ENCODE peak calls at places on chromosomes 4 and X, in seven cellular contexts. C is fibroblast of pulmonary artery, B is omental fat pad, L is upper lobe of right lung, H is HFF-Myc, Z is SK-N-SH, W is endodermal cell. E is an unnamed sample.

GRCh38 chr4:156830356-156830755 is 141.2 kb downstream of the PDGFC start:
- DNase-seq in C (peak; percentile 17), B (no peak), L (no peak), H (peak; percentile 15), Z (no peak), W (no peak), E (no peak)

GRCh38 chr4:139933104-139933503 is 220.9 kb downstream of the MAML3 start:
- DNase-seq in C (no peak), B (no peak), L (no peak), H (no peak), Z (no peak), W (no peak), E (no peak)

GRCh38 chr4:100811046-100811445 is 293.2 kb upstream of the EMCN start:
- DNase-seq in C (no peak), B (no peak), L (no peak), H (no peak), Z (no peak), W (no peak), E (no peak)

GRCh38 chr4:67054901-67055300 is 490.4 kb downstream of the CENPC start:
- DNase-seq in C (no peak), B (no peak), L (no peak), H (no peak), Z (no peak), W (no peak), E (no peak)

GRCh38 chr4:1196421-1197183 is 24.2 kb upstream of the SPON2 start:
- DNase-seq in C (no peak), B (peak; percentile 20), L (no peak), H (no peak), Z (peak; percentile 37), W (peak; percentile 40), E (no peak)

GRCh38 chr4:79273918-79274317 is 51.9 kb downstream of the NAA11 start:
- DNase-seq in C (no peak), B (no peak), L (no peak), H (no peak), Z (peak; percentile 61), W (no peak), E (no peak)

GRCh38 chrX:37867509-37868153 is 20.3 kb upstream of the DYNLT3 start:
- DNase-seq in C (no peak), B (no peak), L (no peak), H (no peak), Z (no peak), W (no peak), E (no peak)

GRCh38 chrX:153539171-153539978 is 21.9 kb downstream of the ATP2B3 start:
- DNase-seq in C (peak; percentile 67), B (peak; percentile 28), L (peak; percentile 80), H (peak; percentile 16), Z (peak; percentile 88), W (peak; percentile 90), E (peak; percentile 64)

GRCh38 chrX:16496175-16496574 is 153.8 kb upstream of the S100G start:
- DNase-seq in C (no peak), B (no peak), L (no peak), H (no peak), Z (no peak), W (no peak), E (no peak)

GRCh38 chr4:6659897-6660296 is 19.4 kb downstream of the MRFAP1 start:
- DNase-seq in C (no peak), B (no peak), L (no peak), H (no peak), Z (no peak), W (no peak), E (no peak)

GRCh38 chrX:139203681-139204575 is 326.6 kb upstream of the F9 start:
- DNase-seq in C (no peak), B (no peak), L (peak; percentile 58), H (no peak), Z (peak; percentile 33), W (peak; percentile 70), E (peak; percentile 41)

GRCh38 chr4:54942735-54943134 is 182.7 kb downstream of the KDR start:
- DNase-seq in C (peak; percentile 33), B (no peak), L (no peak), H (no peak), Z (no peak), W (no peak), E (no peak)

GRCh38 chr4:87838207-87838606 is 5.4 kb downstream of the MEPE start:
- DNase-seq in C (peak; percentile 24), B (no peak), L (no peak), H (no peak), Z (no peak), W (no peak), E (no peak)

GRCh38 chr4:36823199-36823967 is 421.2 kb upstream of the NWD2 start:
- DNase-seq in C (no peak), B (no peak), L (no peak), H (no peak), Z (no peak), W (no peak), E (no peak)

GRCh38 chrX:14032383-14032782 is 2.7 kb upstream of the GEMIN8 start:
- DNase-seq in C (peak; percentile 69), B (peak; percentile 63), L (no peak), H (no peak), Z (peak; percentile 55), W (peak; percentile 73), E (no peak)

GRCh38 chrX:38803286-38803608 is 2.0 kb downstream of the MID1IP1 start:
- DNase-seq in C (no peak), B (no peak), L (no peak), H (no peak), Z (no peak), W (no peak), E (no peak)

GRCh38 chrX:137354851-137355250 is 211.1 kb upstream of the ZIC3 start:
- DNase-seq in C (no peak), B (no peak), L (no peak), H (no peak), Z (no peak), W (no peak), E (no peak)

GRCh38 chrX:137051978-137052640 is 18.3 kb upstream of the GPR101 start:
- DNase-seq in C (peak; percentile 47), B (no peak), L (peak; percentile 79), H (peak; percentile 0), Z (peak; percentile 88), W (peak; percentile 91), E (peak; percentile 67)

DNA sequence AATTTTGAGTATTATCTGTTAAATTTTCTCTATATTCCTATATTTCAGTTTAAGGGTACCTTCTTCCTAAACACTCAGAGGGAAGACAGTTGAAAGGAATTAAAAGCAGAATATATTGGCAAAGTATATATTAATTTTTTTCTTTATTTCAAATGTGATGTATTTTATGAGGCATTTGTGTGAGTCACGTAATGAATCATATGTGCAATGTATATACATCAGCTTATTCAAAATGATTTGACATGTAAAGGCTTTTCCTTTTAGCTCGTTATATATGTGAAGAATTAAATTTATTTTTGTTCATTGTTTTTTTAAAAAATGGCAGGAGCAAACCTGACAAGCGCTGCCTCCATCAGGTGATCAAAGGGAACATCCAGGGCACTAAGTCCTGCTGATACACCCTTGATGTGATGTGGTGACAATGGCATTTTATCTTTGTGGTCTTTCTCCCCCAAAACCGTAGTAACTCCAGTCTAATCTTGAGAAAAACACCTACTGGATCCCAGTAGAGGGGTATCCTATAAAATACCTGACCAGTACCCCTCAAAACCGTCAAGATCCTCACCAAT is 8.9 kb downstream of the WWC2 start:
- DNase-seq in C (no peak), B (no peak), L (no peak), H (no peak), Z (no peak), W (no peak), E (no peak)
- TF ChIP-seq CTCF in C (no peak), B (no peak), L (no peak), H (no peak), Z (peak; percentile 19), W (peak; percentile 52), E (no peak)

DNA sequence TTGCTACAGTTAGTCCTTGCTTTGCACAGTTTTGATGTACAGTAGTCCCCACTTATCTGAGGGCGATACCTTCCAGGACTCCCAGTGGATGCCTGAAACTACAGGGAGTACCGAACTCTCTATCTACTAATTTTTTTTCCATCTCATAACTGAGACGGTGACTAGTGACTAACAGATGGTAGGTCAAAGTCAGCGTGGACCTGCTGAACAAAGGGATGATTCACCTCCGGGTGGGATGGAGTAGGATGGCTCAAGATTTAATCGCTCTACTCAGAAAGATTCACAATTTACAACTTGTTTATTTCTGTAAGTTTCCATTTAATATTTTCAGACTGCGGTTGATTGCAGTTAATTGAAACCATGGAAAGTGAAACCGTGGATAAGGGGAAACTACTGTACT is 655.8 kb downstream of the ZNF674 start:
- DNase-seq in C (peak; percentile 7), B (no peak), L (no peak), H (peak; percentile 51), Z (no peak), W (no peak), E (no peak)
- TF ChIP-seq CTCF in C (no peak), B (no peak), L (no peak), H (no peak), Z (no peak), W (no peak), E (no peak)

GRCh38 chr4:103493450-103494159 is 226.2 kb downstream of the TACR3 start:
- DNase-seq in C (no peak), B (no peak), L (no peak), H (no peak), Z (no peak), W (no peak), E (no peak)

GRCh38 chr4:103497692-103498091 is 222.1 kb downstream of the TACR3 start:
- DNase-seq in C (no peak), B (no peak), L (no peak), H (no peak), Z (no peak), W (no peak), E (no peak)

GRCh38 chr4:103498161-103499070 is 221.4 kb downstream of the TACR3 start:
- DNase-seq in C (peak; percentile 50), B (no peak), L (no peak), H (peak; percentile 53), Z (no peak), W (no peak), E (no peak)

GRCh38 chr4:103496800-103497199 is 223.0 kb downstream of the TACR3 start:
- DNase-seq in C (no peak), B (no peak), L (no peak), H (no peak), Z (no peak), W (no peak), E (no peak)

DNA sequence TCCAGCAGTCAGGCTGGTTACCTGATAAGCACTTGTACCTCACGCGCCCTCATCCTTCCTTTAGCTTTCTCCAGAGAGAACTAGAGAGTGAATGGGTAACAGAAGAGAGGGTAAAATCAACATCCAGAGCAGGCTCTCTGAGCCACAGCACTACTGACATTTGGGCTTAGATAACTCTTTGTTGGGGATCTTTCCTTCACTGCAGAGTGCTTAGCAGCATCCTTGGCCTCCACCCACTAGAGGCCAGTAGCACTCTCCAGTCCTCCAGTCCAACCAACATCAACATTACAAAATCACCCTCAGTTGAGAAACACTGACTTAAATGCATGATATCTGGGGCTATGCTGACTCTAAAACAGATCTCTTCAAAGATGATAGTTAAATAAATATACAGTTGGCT is 220.7 kb downstream of the TACR3 start:
- DNase-seq in C (peak; percentile 21), B (no peak), L (no peak), H (peak; percentile 32), Z (no peak), W (no peak), E (no peak)
- TF ChIP-seq CTCF in C (peak; percentile 14), B (no peak), L (no peak), H (peak; percentile 58), Z (peak; percentile 17), W (peak; percentile 56), E (no peak)

DNA sequence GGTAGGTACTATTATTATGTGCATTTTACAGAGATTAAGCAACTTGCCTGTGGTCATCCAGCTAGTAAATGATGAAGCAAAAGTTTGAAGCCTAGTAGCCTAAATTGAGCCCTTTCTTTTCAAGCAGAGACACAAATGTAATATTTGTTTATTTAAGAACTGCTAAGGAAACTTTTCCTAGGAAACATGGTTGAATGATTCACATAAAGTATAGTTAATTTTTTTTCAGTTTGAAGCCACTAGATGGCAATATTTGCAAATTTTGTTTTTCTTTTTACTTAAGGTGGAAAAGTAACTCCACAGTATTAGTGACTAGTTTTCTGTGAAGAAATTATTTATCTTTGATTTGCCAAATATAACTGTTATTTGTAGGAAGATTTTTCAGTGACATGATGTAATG is 52.8 kb upstream of the ANKRD17 start:
- DNase-seq in C (peak; percentile 61), B (no peak), L (no peak), H (no peak), Z (no peak), W (no peak), E (no peak)
- TF ChIP-seq CTCF in C (peak; percentile 35), B (no peak), L (peak; percentile 41), H (no peak), Z (peak; percentile 67), W (peak; percentile 68), E (peak; percentile 56)

E was measured in progenitor cell of endocrine pancreas.